ENCODE peak calls at places on chromosomes 16 and 17, in eight cellular contexts. R is thyroid gland; M is HCT116; D is ascending aorta; Q is RWPE2; K is IMR-90; X is GM23248; W is CD8-positive, alpha-beta memory T cell. J is an unnamed sample.

GRCh38 chr17:6420173-6420641 is 14.7 kb downstream of the AIPL1 start:
- DNase-seq in R (no peak), W (no peak), X (peak; percentile 46), Q (no peak), D (no peak), K (peak; percentile 1), M (no peak), J (no peak)

GRCh38 chr17:31394544-31394943 is 3.1 kb downstream of the RAB11FIP4 start:
- DNase-seq in X (peak; percentile 77), R (peak; percentile 85), K (peak; percentile 77), Q (no peak), D (peak; percentile 62), W (peak; percentile 15), M (no peak), J (peak; percentile 65)

GRCh38 chr17:48374650-48375230 is 55.3 kb downstream of the SKAP1 start:
- DNase-seq in M (peak; percentile 63), Q (no peak), R (no peak), K (no peak), W (no peak), X (peak; percentile 5), D (no peak), J (peak; percentile 42)

GRCh38 chr16:87897563-87898505 is 28.5 kb upstream of the SLC7A5 start:
- DNase-seq in M (no peak), Q (no peak), W (peak; percentile 30), R (no peak), K (no peak), D (no peak), X (no peak), J (no peak)

GRCh38 chr16:28168991-28169554 is 42.7 kb downstream of the XPO6 start:
- DNase-seq in D (no peak), X (no peak), M (no peak), R (no peak), Q (no peak), W (peak; percentile 80), K (no peak), J (no peak)

GRCh38 chr17:82050761-82051641 is 610 bp downstream of the RFNG start:
- DNase-seq in R (no peak), X (peak; percentile 56), K (no peak), D (no peak), Q (no peak), W (no peak), M (no peak), J (no peak)

GRCh38 chr17:36934759-36935630 is 2.3 kb upstream of the LHX1 start:
- DNase-seq in W (no peak), X (no peak), R (no peak), K (no peak), Q (peak; percentile 64), D (no peak), M (no peak), J (no peak)

GRCh38 chr17:16419929-16420271 is 4.5 kb downstream of the TRPV2 start:
- DNase-seq in Q (no peak), M (no peak), D (no peak), X (peak; percentile 83), R (no peak), K (peak; percentile 86), W (no peak), J (no peak)

GRCh38 chr16:15990902-15991301 is 41.5 kb downstream of the ABCC1 start:
- DNase-seq in K (no peak), X (no peak), D (no peak), Q (no peak), M (no peak), W (no peak), R (no peak), J (no peak)

GRCh38 chr17:41417576-41418015 is 6.8 kb downstream of the KRT37 start:
- DNase-seq in D (no peak), R (no peak), M (no peak), K (peak; percentile 43), X (no peak), W (no peak), Q (no peak), J (no peak)

GRCh38 chr16:12341423-12341822 is 364.9 kb downstream of the SNX29 start:
- DNase-seq in W (no peak), K (peak; percentile 75), D (no peak), M (peak; percentile 68), Q (no peak), X (peak; percentile 80), R (no peak), J (no peak)

GRCh38 chr16:668519-669171 is 713 bp downstream of the RHOT2 start:
- DNase-seq in D (no peak), W (no peak), Q (no peak), K (no peak), X (peak; percentile 56), M (no peak), R (no peak), J (no peak)

DNA sequence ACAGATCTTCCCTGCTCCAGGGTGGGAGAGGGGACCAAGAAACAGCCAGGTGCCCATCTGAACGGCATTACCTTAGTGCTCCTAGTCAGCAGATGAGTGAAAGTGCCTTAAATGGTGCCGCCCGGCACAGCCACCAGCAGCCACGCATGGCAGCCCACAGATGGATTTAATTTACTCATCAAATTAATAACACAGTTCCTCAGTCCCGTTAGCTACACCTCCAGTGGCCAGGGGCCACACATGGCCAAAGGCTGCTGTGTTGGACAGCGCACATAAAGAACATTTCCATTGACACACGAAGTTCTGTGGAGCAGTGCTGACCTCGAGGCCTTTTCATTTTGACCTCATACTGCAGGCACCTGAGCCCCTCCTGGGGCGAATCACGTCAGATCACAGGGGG is 166.3 kb downstream of the CMIP start:
- DNase-seq in Q (no peak), K (no peak), X (peak; percentile 40), M (no peak), W (no peak), D (no peak), R (no peak), J (no peak)
- H3K4me1 ChIP-seq in Q (peaks cover 1% of the 10 kb centered on the region), K (peaks cover 11% of the 10 kb centered on the region), X (peaks cover 40% of the 10 kb centered on the region), M (peaks cover 38% of the 10 kb centered on the region), W (peaks cover 10% of the 10 kb centered on the region), D (peaks cover 5% of the 10 kb centered on the region), R (peaks cover 40% of the 10 kb centered on the region), J (peaks cover 7% of the 10 kb centered on the region)

GRCh38 chr16:47519037-47519436 is 57.9 kb downstream of the PHKB start:
- DNase-seq in R (no peak), X (peak; percentile 34), D (no peak), K (peak; percentile 31), Q (no peak), M (no peak), W (no peak), J (no peak)

GRCh38 chr16:47519996-47520679 is 59.0 kb downstream of the PHKB start:
- DNase-seq in K (no peak), Q (no peak), M (no peak), X (no peak), W (no peak), R (no peak), D (no peak), J (no peak)

GRCh38 chr16:47523342-47524006 is 62.3 kb downstream of the PHKB start:
- DNase-seq in K (no peak), W (no peak), X (no peak), M (no peak), Q (no peak), R (no peak), D (no peak), J (no peak)

GRCh38 chr16:47524007-47524405 is 62.9 kb downstream of the PHKB start:
- DNase-seq in X (no peak), D (no peak), W (no peak), Q (no peak), R (no peak), K (no peak), M (no peak), J (no peak)

GRCh38 chr16:47519543-47519942 is 58.4 kb downstream of the PHKB start:
- DNase-seq in W (no peak), D (no peak), K (no peak), R (no peak), M (no peak), Q (no peak), X (no peak), J (no peak)
- H3K9me3 ChIP-seq in W (no peaks in the 10 kb centered on the region), D (no peaks in the 10 kb centered on the region), K (no peaks in the 10 kb centered on the region), R (no peaks in the 10 kb centered on the region), M (no peaks in the 10 kb centered on the region), Q (no peaks in the 10 kb centered on the region), X (no peaks in the 10 kb centered on the region), J (no peaks in the 10 kb centered on the region)

DNA sequence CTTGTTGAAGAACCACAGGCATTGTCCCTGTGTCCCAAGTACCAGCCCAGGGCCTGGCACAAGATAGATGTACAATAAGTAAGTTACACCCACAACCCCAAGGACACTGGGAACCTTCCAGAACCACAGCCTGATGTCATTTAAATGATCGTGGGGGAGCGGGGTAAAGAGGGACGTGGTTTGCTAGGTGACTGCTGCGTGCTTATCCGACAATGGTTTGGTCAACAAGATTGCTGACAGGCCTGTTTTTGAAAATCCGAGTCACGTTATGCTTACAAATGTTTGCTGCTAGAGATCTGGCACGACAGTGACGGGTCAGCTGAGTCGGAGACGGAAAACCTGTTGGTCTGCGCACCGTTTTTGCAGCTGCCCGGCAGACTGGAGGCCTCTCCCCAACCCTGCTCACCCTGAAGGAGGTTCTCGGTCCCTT is 22.8 kb downstream of the COTL1 start:
- DNase-seq in W (no peak), Q (no peak), M (no peak), D (no peak), K (no peak), X (no peak), R (no peak), J (peak; percentile 73)
- H3K27ac ChIP-seq in W (peak overlapping the region; percentile 90), Q (no peak overlapping the region), M (no peak overlapping the region), D (no peak overlapping the region), K (no peak overlapping the region), X (no peak overlapping the region), R (no peak overlapping the region), J (peak overlapping the region; percentile 34)

GRCh38 chr17:40095356-40095943 is 4.9 kb downstream of the NR1D1 start:
- DNase-seq in D (no peak), X (no peak), Q (no peak), K (no peak), R (no peak), M (no peak), W (no peak), J (no peak)

GRCh38 chr17:40093580-40094201 is 6.7 kb downstream of the NR1D1 start:
- DNase-seq in R (peak; percentile 52), X (peak; percentile 60), M (no peak), W (no peak), D (no peak), Q (no peak), K (no peak), J (no peak)

GRCh38 chr17:40093005-40093579 is 7.3 kb downstream of the NR1D1 start:
- DNase-seq in X (no peak), M (no peak), K (no peak), Q (no peak), W (no peak), D (no peak), R (peak; percentile 91), J (no peak)

GRCh38 chr17:40095944-40096791 is 4.2 kb downstream of the NR1D1 start:
- DNase-seq in R (peak; percentile 38), K (peak; percentile 19), M (no peak), W (peak; percentile 92), D (peak; percentile 82), Q (no peak), X (peak; percentile 33), J (no peak)

GRCh38 chr17:40094874-40095273 is 5.5 kb downstream of the NR1D1 start:
- DNase-seq in Q (no peak), R (no peak), K (no peak), M (no peak), W (no peak), D (no peak), X (no peak), J (no peak)
- H3K4me1 ChIP-seq in Q (peaks cover 11% of the 10 kb centered on the region), R (peaks cover 77% of the 10 kb centered on the region), K (peaks cover 15% of the 10 kb centered on the region), M (peaks cover 34% of the 10 kb centered on the region), W (peaks cover 58% of the 10 kb centered on the region), D (peaks cover 36% of the 10 kb centered on the region), X (peaks cover 42% of the 10 kb centered on the region), J (peaks cover 61% of the 10 kb centered on the region)

GRCh38 chr16:10408824-10409381 is 23.0 kb downstream of the ATF7IP2 start:
- DNase-seq in D (no peak), Q (no peak), K (no peak), R (no peak), M (no peak), W (no peak), X (no peak), J (no peak)
- H3K9me3 ChIP-seq in D (peaks cover 96% of the 10 kb centered on the region), Q (peaks cover 5% of the 10 kb centered on the region), K (peaks cover 10% of the 10 kb centered on the region), R (no peaks in the 10 kb centered on the region), M (peaks cover 8% of the 10 kb centered on the region), W (peaks cover 28% of the 10 kb centered on the region), X (no peaks in the 10 kb centered on the region), J (no peaks in the 10 kb centered on the region)